ENCODE peak calls at places on chromosomes 11 and 22, in eight cellular contexts. One of them, this sample, is unnamed.

GRCh38 chr11:16167706-16168487 is 188.4 kb downstream of the SOX6 start:
- DNase-seq in right atrium auricular region: no peak
- DNase-seq in left ventricle myocardium inferior: no peak
- DNase-seq in cardiac fibroblast: no peak
- DNase-seq in epithelial cell of esophagus: no peak
- DNase-seq in fibroblast of mammary gland: no peak
- DNase-seq in GM06990: no peak
- DNase-seq in hepatocyte: no peak
- DNase-seq in this sample: no peak

GRCh38 chr11:69049490-69049867 is 747 bp downstream of the TPCN2 start:
- DNase-seq in right atrium auricular region: no peak
- DNase-seq in left ventricle myocardium inferior: no peak
- DNase-seq in cardiac fibroblast: no peak
- DNase-seq in epithelial cell of esophagus: no peak
- DNase-seq in fibroblast of mammary gland: no peak
- DNase-seq in GM06990: no peak
- DNase-seq in hepatocyte: no peak
- DNase-seq in this sample: no peak

GRCh38 chr11:20762112-20762511 is 92.7 kb downstream of the NELL1 start:
- DNase-seq in right atrium auricular region: no peak
- DNase-seq in left ventricle myocardium inferior: no peak
- DNase-seq in cardiac fibroblast: no peak
- DNase-seq in epithelial cell of esophagus: no peak
- DNase-seq in fibroblast of mammary gland: no peak
- DNase-seq in GM06990: no peak
- DNase-seq in hepatocyte: no peak
- DNase-seq in this sample: no peak

GRCh38 chr22:22418957-22419356 is 89.6 kb downstream of the ZNF280B start:
- DNase-seq in right atrium auricular region: no peak
- DNase-seq in left ventricle myocardium inferior: no peak
- DNase-seq in cardiac fibroblast: no peak
- DNase-seq in epithelial cell of esophagus: no peak
- DNase-seq in fibroblast of mammary gland: no peak
- DNase-seq in GM06990: no peak
- DNase-seq in hepatocyte: no peak
- DNase-seq in this sample: no peak

GRCh38 chr22:45640291-45640940 is 31.2 kb upstream of the ATXN10 start:
- DNase-seq in right atrium auricular region: no peak
- DNase-seq in left ventricle myocardium inferior: peak
- DNase-seq in cardiac fibroblast: no peak
- DNase-seq in epithelial cell of esophagus: no peak
- DNase-seq in fibroblast of mammary gland: no peak
- DNase-seq in GM06990: no peak
- DNase-seq in hepatocyte: no peak
- DNase-seq in this sample: no peak

GRCh38 chr11:66985508-66986177 is 10.5 kb downstream of the C11orf86 start:
- DNase-seq in right atrium auricular region: no peak
- DNase-seq in left ventricle myocardium inferior: peak
- DNase-seq in cardiac fibroblast: no peak
- DNase-seq in epithelial cell of esophagus: no peak
- DNase-seq in fibroblast of mammary gland: no peak
- DNase-seq in GM06990: no peak
- DNase-seq in hepatocyte: no peak
- DNase-seq in this sample: no peak

GRCh38 chr11:119618208-119618909 is 110.6 kb downstream of the NECTIN1 start:
- DNase-seq in right atrium auricular region: peak
- DNase-seq in left ventricle myocardium inferior: peak
- DNase-seq in cardiac fibroblast: peak
- DNase-seq in epithelial cell of esophagus: no peak
- DNase-seq in fibroblast of mammary gland: no peak
- DNase-seq in GM06990: no peak
- DNase-seq in hepatocyte: no peak
- DNase-seq in this sample: no peak

GRCh38 chr22:25736378-25737011 is 5.5 kb upstream of the MYO18B start:
- DNase-seq in right atrium auricular region: peak
- DNase-seq in left ventricle myocardium inferior: no peak
- DNase-seq in cardiac fibroblast: no peak
- DNase-seq in epithelial cell of esophagus: no peak
- DNase-seq in fibroblast of mammary gland: no peak
- DNase-seq in GM06990: no peak
- DNase-seq in hepatocyte: no peak
- DNase-seq in this sample: no peak

GRCh38 chr11:27187075-27187847 is 146.6 kb downstream of the BBOX1 start:
- DNase-seq in right atrium auricular region: no peak
- DNase-seq in left ventricle myocardium inferior: no peak
- DNase-seq in cardiac fibroblast: no peak
- DNase-seq in epithelial cell of esophagus: no peak
- DNase-seq in fibroblast of mammary gland: no peak
- DNase-seq in GM06990: no peak
- DNase-seq in hepatocyte: no peak
- DNase-seq in this sample: no peak

GRCh38 chr11:66362481-66363147 is 8.9 kb downstream of the SLC29A2 start:
- DNase-seq in right atrium auricular region: no peak
- DNase-seq in left ventricle myocardium inferior: no peak
- DNase-seq in cardiac fibroblast: no peak
- DNase-seq in epithelial cell of esophagus: no peak
- DNase-seq in fibroblast of mammary gland: no peak
- DNase-seq in GM06990: no peak
- DNase-seq in hepatocyte: peak
- DNase-seq in this sample: no peak

GRCh38 chr11:250740-251299 is 14.0 kb downstream of the PSMD13 start:
- DNase-seq in right atrium auricular region: no peak
- DNase-seq in left ventricle myocardium inferior: peak
- DNase-seq in cardiac fibroblast: peak
- DNase-seq in epithelial cell of esophagus: peak
- DNase-seq in fibroblast of mammary gland: peak
- DNase-seq in GM06990: no peak
- DNase-seq in hepatocyte: peak
- DNase-seq in this sample: peak

GRCh38 chr22:39317084-39317755 is 2.2 kb downstream of the RPL3 start:
- DNase-seq in right atrium auricular region: no peak
- DNase-seq in left ventricle myocardium inferior: no peak
- DNase-seq in cardiac fibroblast: peak
- DNase-seq in epithelial cell of esophagus: no peak
- DNase-seq in fibroblast of mammary gland: no peak
- DNase-seq in GM06990: no peak
- DNase-seq in hepatocyte: no peak
- DNase-seq in this sample: no peak

GRCh38 chr11:9180784-9181183 is 84.4 kb downstream of the DENND5A start:
- DNase-seq in right atrium auricular region: no peak
- DNase-seq in left ventricle myocardium inferior: no peak
- DNase-seq in cardiac fibroblast: peak
- DNase-seq in epithelial cell of esophagus: no peak
- DNase-seq in fibroblast of mammary gland: no peak
- DNase-seq in GM06990: no peak
- DNase-seq in hepatocyte: no peak
- DNase-seq in this sample: peak

GRCh38 chr22:27670701-27671412 is 130.7 kb downstream of the MN1 start:
- DNase-seq in right atrium auricular region: no peak
- DNase-seq in left ventricle myocardium inferior: peak
- DNase-seq in cardiac fibroblast: no peak
- DNase-seq in epithelial cell of esophagus: no peak
- DNase-seq in fibroblast of mammary gland: no peak
- DNase-seq in GM06990: no peak
- DNase-seq in hepatocyte: peak
- DNase-seq in this sample: no peak

GRCh38 chr11:82701847-82702520 is 31.7 kb downstream of the FAM181B start:
- DNase-seq in right atrium auricular region: no peak
- DNase-seq in left ventricle myocardium inferior: no peak
- DNase-seq in cardiac fibroblast: peak
- DNase-seq in epithelial cell of esophagus: peak
- DNase-seq in fibroblast of mammary gland: peak
- DNase-seq in GM06990: no peak
- DNase-seq in hepatocyte: peak
- DNase-seq in this sample: peak

GRCh38 chr11:18490319-18490718 is 34.7 kb downstream of the LDHAL6A start:
- DNase-seq in right atrium auricular region: no peak
- DNase-seq in left ventricle myocardium inferior: no peak
- DNase-seq in cardiac fibroblast: peak
- DNase-seq in epithelial cell of esophagus: peak
- DNase-seq in fibroblast of mammary gland: peak
- DNase-seq in GM06990: no peak
- DNase-seq in hepatocyte: no peak
- DNase-seq in this sample: peak

GRCh38 chr22:20887375-20887774 is 28.6 kb downstream of the SNAP29 start:
- DNase-seq in right atrium auricular region: no peak
- DNase-seq in left ventricle myocardium inferior: no peak
- DNase-seq in cardiac fibroblast: no peak
- DNase-seq in epithelial cell of esophagus: peak
- DNase-seq in fibroblast of mammary gland: no peak
- DNase-seq in GM06990: no peak
- DNase-seq in hepatocyte: no peak
- DNase-seq in this sample: no peak

GRCh38 chr11:32426192-32426591 is 9.1 kb downstream of the WT1 start:
- DNase-seq in right atrium auricular region: no peak
- DNase-seq in left ventricle myocardium inferior: no peak
- DNase-seq in cardiac fibroblast: no peak
- DNase-seq in epithelial cell of esophagus: no peak
- DNase-seq in fibroblast of mammary gland: no peak
- DNase-seq in GM06990: no peak
- DNase-seq in hepatocyte: no peak
- DNase-seq in this sample: no peak

GRCh38 chr11:130131957-130132850 is 27.4 kb upstream of the ST14 start:
- DNase-seq in right atrium auricular region: peak
- DNase-seq in left ventricle myocardium inferior: no peak
- DNase-seq in cardiac fibroblast: peak
- DNase-seq in epithelial cell of esophagus: peak
- DNase-seq in fibroblast of mammary gland: peak
- DNase-seq in GM06990: no peak
- DNase-seq in hepatocyte: peak
- DNase-seq in this sample: peak

GRCh38 chr11:37504066-37504611 is 906.1 kb upstream of the RAG2 start:
- DNase-seq in right atrium auricular region: no peak
- DNase-seq in left ventricle myocardium inferior: no peak
- DNase-seq in cardiac fibroblast: peak
- DNase-seq in epithelial cell of esophagus: peak
- DNase-seq in fibroblast of mammary gland: peak
- DNase-seq in GM06990: peak
- DNase-seq in hepatocyte: peak
- DNase-seq in this sample: peak

GRCh38 chr22:25397616-25398015 is 166.9 kb upstream of the GRK3 start:
- DNase-seq in right atrium auricular region: no peak
- DNase-seq in left ventricle myocardium inferior: no peak
- DNase-seq in cardiac fibroblast: no peak
- DNase-seq in epithelial cell of esophagus: no peak
- DNase-seq in fibroblast of mammary gland: no peak
- DNase-seq in GM06990: no peak
- DNase-seq in hepatocyte: no peak
- DNase-seq in this sample: no peak

GRCh38 chr11:43687120-43687791 is 6.7 kb downstream of the HSD17B12 start:
- DNase-seq in right atrium auricular region: peak
- DNase-seq in left ventricle myocardium inferior: peak
- DNase-seq in cardiac fibroblast: peak
- DNase-seq in epithelial cell of esophagus: peak
- DNase-seq in fibroblast of mammary gland: peak
- DNase-seq in GM06990: no peak
- DNase-seq in hepatocyte: no peak
- DNase-seq in this sample: peak

DNA sequence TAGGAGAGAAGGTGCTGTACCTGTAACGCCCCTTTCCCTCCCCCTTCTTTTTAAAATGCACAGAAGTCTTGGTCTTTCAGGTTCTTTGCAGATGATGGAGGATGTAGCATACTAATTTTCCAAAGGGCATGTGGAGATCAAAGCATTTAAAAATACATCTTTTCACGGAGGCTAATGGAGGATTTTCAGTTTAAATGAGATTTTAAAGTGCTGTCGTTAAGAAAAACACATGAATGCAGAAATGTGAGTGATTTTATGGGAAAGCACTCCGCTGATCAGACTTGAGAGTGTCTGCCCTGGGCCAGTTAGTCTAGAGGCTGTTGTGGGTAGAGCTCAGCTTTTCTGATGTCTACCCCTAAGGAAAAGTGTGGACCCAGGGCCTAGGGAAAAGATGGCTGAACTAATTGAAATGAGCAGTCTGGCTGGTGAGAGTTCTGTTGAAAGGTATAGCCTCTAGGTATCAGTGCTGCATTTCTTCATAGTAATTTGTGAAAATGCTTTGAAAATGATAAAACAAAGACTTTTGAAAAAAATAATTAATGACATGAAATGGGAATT is 2.5 kb downstream of the AMOTL1 start:
- DNase-seq in right atrium auricular region: no peak
- DNase-seq in left ventricle myocardium inferior: no peak
- DNase-seq in cardiac fibroblast: no peak
- DNase-seq in epithelial cell of esophagus: no peak
- DNase-seq in fibroblast of mammary gland: no peak
- DNase-seq in GM06990: no peak
- DNase-seq in hepatocyte: no peak
- DNase-seq in this sample: no peak
- H3K4me3 ChIP-seq in right atrium auricular region: no peak
- H3K4me3 ChIP-seq in left ventricle myocardium inferior: peak
- H3K4me3 ChIP-seq in cardiac fibroblast: no peak
- H3K4me3 ChIP-seq in epithelial cell of esophagus: peak
- H3K4me3 ChIP-seq in fibroblast of mammary gland: no peak
- H3K4me3 ChIP-seq in GM06990: no peak
- H3K4me3 ChIP-seq in hepatocyte: peak
- H3K4me3 ChIP-seq in this sample: peak

GRCh38 chr11:22130462-22131053 is 62.3 kb upstream of the ANO5 start:
- DNase-seq in right atrium auricular region: no peak
- DNase-seq in left ventricle myocardium inferior: no peak
- DNase-seq in cardiac fibroblast: peak
- DNase-seq in epithelial cell of esophagus: peak
- DNase-seq in fibroblast of mammary gland: no peak
- DNase-seq in GM06990: no peak
- DNase-seq in hepatocyte: peak
- DNase-seq in this sample: no peak
- TF ChIP-seq CTCF in right atrium auricular region: peak
- TF ChIP-seq CTCF in left ventricle myocardium inferior: peak
- TF ChIP-seq CTCF in cardiac fibroblast: peak
- TF ChIP-seq CTCF in epithelial cell of esophagus: peak
- TF ChIP-seq CTCF in fibroblast of mammary gland: peak
- TF ChIP-seq CTCF in GM06990: peak
- TF ChIP-seq CTCF in hepatocyte: peak
- TF ChIP-seq CTCF in this sample: no peak

GRCh38 chr22:41022470-41023298 is 69.7 kb upstream of the EP300 start:
- DNase-seq in right atrium auricular region: peak
- DNase-seq in left ventricle myocardium inferior: peak
- DNase-seq in cardiac fibroblast: peak
- DNase-seq in epithelial cell of esophagus: peak
- DNase-seq in fibroblast of mammary gland: peak
- DNase-seq in GM06990: peak
- DNase-seq in hepatocyte: peak
- DNase-seq in this sample: peak
- H3K4me3 ChIP-seq in right atrium auricular region: peak
- H3K4me3 ChIP-seq in left ventricle myocardium inferior: peak
- H3K4me3 ChIP-seq in cardiac fibroblast: peak
- H3K4me3 ChIP-seq in epithelial cell of esophagus: peak
- H3K4me3 ChIP-seq in fibroblast of mammary gland: peak
- H3K4me3 ChIP-seq in GM06990: peak
- H3K4me3 ChIP-seq in hepatocyte: peak
- H3K4me3 ChIP-seq in this sample: peak

GRCh38 chr11:57426754-57427691 is at the start of gene SLC43A3:
- DNase-seq in right atrium auricular region: peak
- DNase-seq in left ventricle myocardium inferior: peak
- DNase-seq in cardiac fibroblast: peak
- DNase-seq in epithelial cell of esophagus: peak
- DNase-seq in fibroblast of mammary gland: peak
- DNase-seq in GM06990: peak
- DNase-seq in hepatocyte: peak
- DNase-seq in this sample: peak
- TF ChIP-seq CTCF in right atrium auricular region: no peak
- TF ChIP-seq CTCF in left ventricle myocardium inferior: no peak
- TF ChIP-seq CTCF in cardiac fibroblast: no peak
- TF ChIP-seq CTCF in epithelial cell of esophagus: no peak
- TF ChIP-seq CTCF in fibroblast of mammary gland: no peak
- TF ChIP-seq CTCF in GM06990: no peak
- TF ChIP-seq CTCF in hepatocyte: no peak
- TF ChIP-seq CTCF in this sample: no peak